ENCODE peak calls at places on chromosomes 12 and 14, in six cellular contexts. M, C, P, V, J and L are unnamed samples.

GRCh38 chr12:43038991-43039390 is 449.4 kb upstream of the PRICKLE1 start:
- DNase-seq in C (no peak), P (no peak), V (no peak), J (no peak), M (peak; percentile 28), L (no peak)

GRCh38 chr12:108582509-108582908 is 15.4 kb downstream of the TMEM119 start:
- DNase-seq in J (no peak), V (no peak), C (no peak), P (no peak), M (no peak), L (no peak)

GRCh38 chr12:52183971-52184370 is 7.8 kb downstream of the KRT80 start:
- DNase-seq in P (no peak), V (no peak), C (no peak), J (no peak), M (no peak), L (no peak)

GRCh38 chr12:103652808-103653207 is 65.7 kb downstream of the STAB2 start:
- DNase-seq in V (no peak), J (no peak), M (no peak), P (no peak), C (no peak), L (no peak)

GRCh38 chr12:46401703-46402102 is 29.1 kb upstream of the SLC38A2 start:
- DNase-seq in M (peak; percentile 65), V (no peak), P (peak; percentile 87), J (peak; percentile 78), C (peak; percentile 44), L (peak; percentile 78)

GRCh38 chr14:29465095-29465494 is 462.6 kb downstream of the PRKD1 start:
- DNase-seq in V (no peak), P (no peak), J (no peak), C (no peak), M (no peak), L (no peak)

GRCh38 chr14:32698831-32699230 is 239.8 kb upstream of the NPAS3 start:
- DNase-seq in C (no peak), V (peak; percentile 30), M (peak; percentile 77), P (no peak), J (peak; percentile 64), L (peak; percentile 48)

GRCh38 chr14:99971929-99972747 is 93.1 kb upstream of the EVL start:
- DNase-seq in M (no peak), V (peak; percentile 13), P (no peak), C (peak; percentile 24), J (peak; percentile 49), L (no peak)

GRCh38 chr14:92755495-92755894 is 7.1 kb upstream of the LGMN start:
- DNase-seq in P (peak; percentile 36), C (no peak), M (peak; percentile 57), V (no peak), J (peak; percentile 21), L (peak; percentile 47)

GRCh38 chr12:54039417-54040147 is 6.7 kb downstream of the HOXC5 start:
- DNase-seq in V (no peak), J (no peak), C (no peak), M (no peak), P (no peak), L (no peak)

GRCh38 chr12:91889059-91889458 is 256.6 kb downstream of the BTG1 start:
- DNase-seq in C (no peak), M (no peak), J (no peak), P (no peak), V (no peak), L (no peak)

GRCh38 chr12:18782827-18783226 is 44.9 kb downstream of the CAPZA3 start:
- DNase-seq in C (no peak), V (no peak), P (no peak), M (peak; percentile 6), J (peak; percentile 28), L (peak; percentile 4)

GRCh38 chr14:100450736-100451135 is 127.6 kb downstream of the SLC25A47 start:
- DNase-seq in P (no peak), M (no peak), J (no peak), V (no peak), C (no peak), L (no peak)

GRCh38 chr14:61101803-61102548 is 120.9 kb downstream of the SLC38A6 start:
- DNase-seq in P (peak; percentile 88), V (no peak), J (peak; percentile 75), M (peak; percentile 84), C (no peak), L (peak; percentile 71)

GRCh38 chr14:100755649-100756048 is 29.0 kb downstream of the DLK1 start:
- DNase-seq in V (peak; percentile 51), C (no peak), M (no peak), J (peak; percentile 30), P (no peak), L (peak; percentile 40)

GRCh38 chr14:35438910-35439713 is 34.6 kb upstream of the NFKBIA start:
- DNase-seq in J (no peak), C (peak; percentile 16), M (no peak), V (peak; percentile 6), P (peak; percentile 22), L (peak; percentile 12)

GRCh38 chr12:15846887-15847286 is 35.3 kb upstream of the STRAP start:
- DNase-seq in P (peak; percentile 87), M (peak; percentile 67), J (peak; percentile 76), V (no peak), C (no peak), L (no peak)

GRCh38 chr12:55681142-55682077 is 26.3 kb downstream of the ITGA7 start:
- DNase-seq in V (peak; percentile 85), P (peak; percentile 75), J (peak; percentile 88), C (peak; percentile 77), M (peak; percentile 33), L (peak; percentile 19)